ENCODE peak calls at places on chromosomes 16 and 17, in eight cellular contexts. One of them, this sample, is unnamed.

GRCh38 chr17:74917430-74917829 is 5.6 kb downstream of the USH1G start:
- DNase-seq in transverse colon: no peak
- DNase-seq in nucleus accumbens: no peak
- DNase-seq in activated CD4-positive, alpha-beta T cell treated with anti-CD3 and anti-CD28 coated beads, Interleukin-2, amount 50 U/mL, for 1 hour: no peak
- DNase-seq in CD8-positive, alpha-beta T cell: no peak
- DNase-seq in NCI-H2029 treated with DMSO at 0.1 percent for 48 hours: no peak
- DNase-seq in CD8-positive, alpha-beta memory T cell: no peak
- DNase-seq in renal cortical epithelial cell: no peak
- DNase-seq in this sample: peak; percentile 38

GRCh38 chr17:69175812-69176517 is 34.3 kb upstream of the ABCA6 start:
- DNase-seq in transverse colon: no peak
- DNase-seq in nucleus accumbens: no peak
- DNase-seq in activated CD4-positive, alpha-beta T cell treated with anti-CD3 and anti-CD28 coated beads, Interleukin-2, amount 50 U/mL, for 1 hour: no peak
- DNase-seq in CD8-positive, alpha-beta T cell: no peak
- DNase-seq in NCI-H2029 treated with DMSO at 0.1 percent for 48 hours: no peak
- DNase-seq in CD8-positive, alpha-beta memory T cell: no peak
- DNase-seq in renal cortical epithelial cell: peak; percentile 83
- DNase-seq in this sample: no peak

GRCh38 chr16:11819798-11820197 is 22.7 kb upstream of the ZC3H7A start:
- DNase-seq in transverse colon: no peak
- DNase-seq in nucleus accumbens: no peak
- DNase-seq in activated CD4-positive, alpha-beta T cell treated with anti-CD3 and anti-CD28 coated beads, Interleukin-2, amount 50 U/mL, for 1 hour: no peak
- DNase-seq in CD8-positive, alpha-beta T cell: no peak
- DNase-seq in NCI-H2029 treated with DMSO at 0.1 percent for 48 hours: no peak
- DNase-seq in CD8-positive, alpha-beta memory T cell: no peak
- DNase-seq in renal cortical epithelial cell: no peak
- DNase-seq in this sample: no peak

GRCh38 chr17:77832180-77832560 is 126.3 kb upstream of the TNRC6C start:
- DNase-seq in transverse colon: no peak
- DNase-seq in nucleus accumbens: no peak
- DNase-seq in activated CD4-positive, alpha-beta T cell treated with anti-CD3 and anti-CD28 coated beads, Interleukin-2, amount 50 U/mL, for 1 hour: no peak
- DNase-seq in CD8-positive, alpha-beta T cell: no peak
- DNase-seq in NCI-H2029 treated with DMSO at 0.1 percent for 48 hours: no peak
- DNase-seq in CD8-positive, alpha-beta memory T cell: no peak
- DNase-seq in renal cortical epithelial cell: no peak
- DNase-seq in this sample: no peak

GRCh38 chr16:67162439-67163163 is 1.9 kb upstream of the HSF4 start:
- DNase-seq in transverse colon: no peak
- DNase-seq in nucleus accumbens: no peak
- DNase-seq in activated CD4-positive, alpha-beta T cell treated with anti-CD3 and anti-CD28 coated beads, Interleukin-2, amount 50 U/mL, for 1 hour: no peak
- DNase-seq in CD8-positive, alpha-beta T cell: no peak
- DNase-seq in NCI-H2029 treated with DMSO at 0.1 percent for 48 hours: no peak
- DNase-seq in CD8-positive, alpha-beta memory T cell: no peak
- DNase-seq in renal cortical epithelial cell: no peak
- DNase-seq in this sample: no peak

GRCh38 chr16:80804061-80804450 is 342 bp downstream of the CDYL2 start:
- DNase-seq in transverse colon: peak; percentile 34
- DNase-seq in nucleus accumbens: no peak
- DNase-seq in activated CD4-positive, alpha-beta T cell treated with anti-CD3 and anti-CD28 coated beads, Interleukin-2, amount 50 U/mL, for 1 hour: peak; percentile 55
- DNase-seq in CD8-positive, alpha-beta T cell: peak; percentile 42
- DNase-seq in NCI-H2029 treated with DMSO at 0.1 percent for 48 hours: no peak
- DNase-seq in CD8-positive, alpha-beta memory T cell: peak; percentile 23
- DNase-seq in renal cortical epithelial cell: peak; percentile 17
- DNase-seq in this sample: peak; percentile 67

GRCh38 chr16:2288701-2289100 is 20.8 kb upstream of the RNPS1 start:
- DNase-seq in transverse colon: no peak
- DNase-seq in nucleus accumbens: no peak
- DNase-seq in activated CD4-positive, alpha-beta T cell treated with anti-CD3 and anti-CD28 coated beads, Interleukin-2, amount 50 U/mL, for 1 hour: no peak
- DNase-seq in CD8-positive, alpha-beta T cell: no peak
- DNase-seq in NCI-H2029 treated with DMSO at 0.1 percent for 48 hours: no peak
- DNase-seq in CD8-positive, alpha-beta memory T cell: no peak
- DNase-seq in renal cortical epithelial cell: no peak
- DNase-seq in this sample: no peak

GRCh38 chr17:38421224-38421841 is 6.9 kb upstream of the ARHGAP23 start:
- DNase-seq in transverse colon: no peak
- DNase-seq in nucleus accumbens: no peak
- DNase-seq in activated CD4-positive, alpha-beta T cell treated with anti-CD3 and anti-CD28 coated beads, Interleukin-2, amount 50 U/mL, for 1 hour: no peak
- DNase-seq in CD8-positive, alpha-beta T cell: no peak
- DNase-seq in NCI-H2029 treated with DMSO at 0.1 percent for 48 hours: no peak
- DNase-seq in CD8-positive, alpha-beta memory T cell: no peak
- DNase-seq in renal cortical epithelial cell: no peak
- DNase-seq in this sample: no peak

GRCh38 chr16:1530883-1531637 is 2.4 kb upstream of the TMEM204 start:
- DNase-seq in transverse colon: peak; percentile 32
- DNase-seq in nucleus accumbens: no peak
- DNase-seq in activated CD4-positive, alpha-beta T cell treated with anti-CD3 and anti-CD28 coated beads, Interleukin-2, amount 50 U/mL, for 1 hour: no peak
- DNase-seq in CD8-positive, alpha-beta T cell: no peak
- DNase-seq in NCI-H2029 treated with DMSO at 0.1 percent for 48 hours: no peak
- DNase-seq in CD8-positive, alpha-beta memory T cell: no peak
- DNase-seq in renal cortical epithelial cell: no peak
- DNase-seq in this sample: no peak

GRCh38 chr17:50452627-50453300 is 15.9 kb downstream of the CHAD start:
- DNase-seq in transverse colon: peak; percentile 82
- DNase-seq in nucleus accumbens: no peak
- DNase-seq in activated CD4-positive, alpha-beta T cell treated with anti-CD3 and anti-CD28 coated beads, Interleukin-2, amount 50 U/mL, for 1 hour: no peak
- DNase-seq in CD8-positive, alpha-beta T cell: no peak
- DNase-seq in NCI-H2029 treated with DMSO at 0.1 percent for 48 hours: no peak
- DNase-seq in CD8-positive, alpha-beta memory T cell: no peak
- DNase-seq in renal cortical epithelial cell: peak; percentile 63
- DNase-seq in this sample: no peak

GRCh38 chr16:77840623-77841274 is 52.4 kb downstream of the VAT1L start:
- DNase-seq in transverse colon: no peak
- DNase-seq in nucleus accumbens: no peak
- DNase-seq in activated CD4-positive, alpha-beta T cell treated with anti-CD3 and anti-CD28 coated beads, Interleukin-2, amount 50 U/mL, for 1 hour: no peak
- DNase-seq in CD8-positive, alpha-beta T cell: no peak
- DNase-seq in NCI-H2029 treated with DMSO at 0.1 percent for 48 hours: no peak
- DNase-seq in CD8-positive, alpha-beta memory T cell: no peak
- DNase-seq in renal cortical epithelial cell: no peak
- DNase-seq in this sample: no peak

GRCh38 chr16:69311533-69312388 is 611 bp downstream of the VPS4A start:
- DNase-seq in transverse colon: peak; percentile 46
- DNase-seq in nucleus accumbens: no peak
- DNase-seq in activated CD4-positive, alpha-beta T cell treated with anti-CD3 and anti-CD28 coated beads, Interleukin-2, amount 50 U/mL, for 1 hour: peak; percentile 17
- DNase-seq in CD8-positive, alpha-beta T cell: peak; percentile 41
- DNase-seq in NCI-H2029 treated with DMSO at 0.1 percent for 48 hours: no peak
- DNase-seq in CD8-positive, alpha-beta memory T cell: peak; percentile 21
- DNase-seq in renal cortical epithelial cell: peak; percentile 21
- DNase-seq in this sample: no peak

This sample was measured in Ammon's horn.